ENCODE peak calls at places on chromosomes 12 and 14, in six cellular contexts. T, P, N, V, A and F are unnamed samples.

GRCh38 chr12:78194448-78194847 is 363.8 kb downstream of the NAV3 start:
- DNase-seq in V (no peak), T (no peak), P (no peak), N (no peak), A (no peak), F (no peak)

GRCh38 chr14:66842911-66843572 is 335.1 kb downstream of the GPHN start:
- DNase-seq in T (no peak), N (no peak), P (no peak), V (no peak), A (no peak), F (no peak)

GRCh38 chr14:66495214-66496098 is 9.3 kb downstream of the CCDC196 start:
- DNase-seq in N (no peak), V (peak; percentile 22), A (no peak), T (no peak), P (peak; percentile 56), F (no peak)

GRCh38 chr12:127282786-127283565 is 984.0 kb upstream of the TMEM132C start:
- DNase-seq in P (no peak), T (no peak), A (no peak), V (no peak), N (no peak), F (no peak)

GRCh38 chr14:92613008-92613658 is 99.6 kb downstream of the RIN3 start:
- DNase-seq in V (peak; percentile 69), T (peak; percentile 43), N (peak; percentile 62), A (peak; percentile 56), P (peak; percentile 87), F (no peak)

GRCh38 chr12:122681814-122682213 is 21.3 kb downstream of the HCAR2 start:
- DNase-seq in T (no peak), N (no peak), P (no peak), A (no peak), V (no peak), F (no peak)

GRCh38 chr12:121214855-121215745 is 5.2 kb downstream of the P2RX4 start:
- DNase-seq in V (no peak), N (no peak), A (no peak), T (no peak), P (no peak), F (no peak)

GRCh38 chr12:79329933-79330332 is 360.8 kb downstream of the PAWR start:
- DNase-seq in A (no peak), V (no peak), N (no peak), P (no peak), T (no peak), F (no peak)

GRCh38 chr12:55874465-55874864 is 31.7 kb upstream of the MMP19 start:
- DNase-seq in N (no peak), T (no peak), V (no peak), P (no peak), A (no peak), F (no peak)

GRCh38 chr14:22555573-22556011 is 33.4 kb downstream of the DAD1 start:
- DNase-seq in A (no peak), V (no peak), T (no peak), P (peak; percentile 93), N (peak; percentile 57), F (no peak)

GRCh38 chr14:87063181-87063580 is 929.8 kb downstream of the GALC start:
- DNase-seq in T (no peak), P (no peak), N (no peak), A (no peak), V (no peak), F (no peak)

GRCh38 chr12:50192908-50193307 is 25.7 kb upstream of the CERS5 start:
- DNase-seq in N (no peak), V (no peak), P (no peak), T (no peak), A (no peak), F (no peak)

GRCh38 chr12:100437038-100437841 is 36.4 kb upstream of the NR1H4 start:
- DNase-seq in N (no peak), T (no peak), A (no peak), V (no peak), P (no peak), F (no peak)

GRCh38 chr12:50415899-50416479 is 15.3 kb downstream of the LARP4 start:
- DNase-seq in V (no peak), A (no peak), P (no peak), T (no peak), N (no peak), F (no peak)

GRCh38 chr14:102523200-102524025 is 13.8 kb upstream of the ANKRD9 start:
- DNase-seq in A (no peak), V (no peak), N (no peak), P (no peak), T (no peak), F (no peak)

GRCh38 chr12:64522316-64522715 is 70.4 kb downstream of the TBK1 start:
- DNase-seq in P (no peak), T (no peak), N (no peak), A (no peak), V (no peak), F (no peak)

GRCh38 chr12:106950591-106950990 is 5.1 kb upstream of the TMEM263 start:
- DNase-seq in P (no peak), N (no peak), T (no peak), V (no peak), A (no peak), F (no peak)